ENCODE peak calls at places on chromosomes 12 and 14, in four cellular contexts. W is endothelial cell of umbilical vein, E is mucosa of gallbladder, C is amniotic stem cell. S is an unnamed sample.

GRCh38 chr12:65765436-65765813 is 58.9 kb upstream of the HMGA2 start:
- DNase-seq in C (no peak), E (no peak), W (peak), S (no peak)

GRCh38 chr14:95121911-95122696 is 35.2 kb downstream of the DICER1 start:
- DNase-seq in C (no peak), W (peak), E (no peak), S (no peak)

GRCh38 chr14:90362558-90362896 is 30.8 kb upstream of the NRDE2 start:
- DNase-seq in W (no peak), E (no peak), C (no peak), S (no peak)

GRCh38 chr12:26853303-26854027 is 20.5 kb upstream of the ITPR2 start:
- DNase-seq in C (peak), E (peak), W (peak), S (peak)

GRCh38 chr12:26125451-26126339 is 858 bp upstream of the BHLHE41 start:
- DNase-seq in C (peak), W (peak), E (peak), S (peak)

GRCh38 chr14:95522116-95522515 is 5.7 kb upstream of the SYNE3 start:
- DNase-seq in C (no peak), E (no peak), W (no peak), S (no peak)

GRCh38 chr14:46571970-46572369 is 79.6 kb downstream of the RPL10L start:
- DNase-seq in W (peak), E (no peak), C (no peak), S (no peak)

GRCh38 chr12:44858456-44858855 is 17.7 kb downstream of the NELL2 start:
- DNase-seq in W (no peak), E (no peak), C (no peak), S (no peak)

GRCh38 chr14:55913324-55914035 is 204.7 kb upstream of the PELI2 start:
- DNase-seq in W (peak), E (peak), C (peak), S (no peak)

GRCh38 chr12:127773520-127773919 is 493.4 kb upstream of the TMEM132C start:
- DNase-seq in W (no peak), C (no peak), E (no peak), S (no peak)

GRCh38 chr12:131209082-131210070 is 255.7 kb downstream of the ADGRD1 start:
- DNase-seq in E (no peak), W (no peak), C (no peak), S (no peak)

GRCh38 chr14:45185110-45185814 is 49.5 kb downstream of the FANCM start:
- DNase-seq in W (no peak), C (no peak), E (no peak), S (no peak)

GRCh38 chr12:124543591-124544310 is 23.7 kb downstream of the NCOR2 start:
- DNase-seq in E (no peak), C (no peak), W (no peak), S (no peak)

GRCh38 chr14:49598182-49598478 is 610 bp upstream of the LRR1 start:
- DNase-seq in E (no peak), C (no peak), W (no peak), S (peak)

GRCh38 chr12:51971679-51972423 is 20.4 kb downstream of the ACVR1B start:
- DNase-seq in W (peak), C (no peak), E (no peak), S (no peak)

GRCh38 chr12:74689071-74689655 is 151.5 kb downstream of the ATXN7L3B start:
- DNase-seq in W (peak), E (no peak), C (peak), S (no peak)

GRCh38 chr14:23563473-23564180 is 4.0 kb downstream of the AP1G2 start:
- DNase-seq in C (no peak), E (no peak), W (no peak), S (no peak)

GRCh38 chr12:47758834-47759690 is at the start of gene RAPGEF3:
- DNase-seq in W (peak), C (peak), E (peak), S (peak)

GRCh38 chr12:111359231-111359913 is 9.5 kb downstream of the PHETA1 start:
- DNase-seq in E (no peak), C (no peak), W (no peak), S (no peak)

GRCh38 chr14:71290960-71291466 is 383.8 kb downstream of the PCNX1 start:
- DNase-seq in E (no peak), C (no peak), W (peak), S (no peak)

GRCh38 chr14:45251912-45252311 is 1.1 kb downstream of the MIS18BP1 start:
- DNase-seq in W (peak), C (no peak), E (no peak), S (no peak)

GRCh38 chr12:12976366-12976765 is 23.7 kb downstream of the HEBP1 start:
- DNase-seq in E (no peak), W (peak), C (peak), S (no peak)

GRCh38 chr12:101018540-101018939 is 191.5 kb downstream of the SLC5A8 start:
- DNase-seq in C (peak), W (peak), E (peak), S (no peak)

GRCh38 chr14:102049258-102050025 is 37.4 kb downstream of the HSP90AA1 start:
- DNase-seq in W (no peak), C (no peak), E (no peak), S (no peak)

GRCh38 chr12:90987520-90987919 is 17.3 kb downstream of the EPYC start:
- DNase-seq in C (no peak), E (no peak), W (no peak), S (no peak)

GRCh38 chr14:46322076-46322475 is 329.5 kb downstream of the RPL10L start:
- DNase-seq in C (no peak), W (no peak), E (no peak), S (no peak)

GRCh38 chr14:101181717-101182313 is 278.3 kb upstream of the RTL1 start:
- DNase-seq in C (no peak), E (no peak), W (no peak), S (no peak)

GRCh38 chr14:96661244-96661969 is 135.8 kb upstream of the VRK1 start:
- DNase-seq in W (no peak), E (no peak), C (no peak), S (no peak)

GRCh38 chr12:4858385-4858784 is 51.3 kb upstream of the KCNA1 start:
- DNase-seq in E (no peak), C (no peak), W (peak), S (no peak)

GRCh38 chr12:56522486-56523193 is 1.0 kb downstream of the RBMS2 start:
- DNase-seq in E (no peak), W (peak), C (no peak), S (no peak)

GRCh38 chr14:56730468-56731145 is 79.7 kb downstream of the OTX2 start:
- DNase-seq in C (no peak), W (no peak), E (no peak), S (no peak)

GRCh38 chr12:597926-598568 is 65.2 kb downstream of the NINJ2 start:
- DNase-seq in C (no peak), W (peak), E (no peak), S (no peak)

GRCh38 chr14:100476012-100476822 is 111.0 kb downstream of the BEGAIN start:
- DNase-seq in E (peak), W (no peak), C (peak), S (peak)

GRCh38 chr14:74980746-74981661 is 21.7 kb upstream of the EIF2B2 start:
- DNase-seq in E (no peak), C (no peak), W (peak), S (no peak)

GRCh38 chr14:104429291-104429861 is 150.2 kb upstream of the C14orf180 start:
- DNase-seq in C (no peak), E (no peak), W (no peak), S (no peak)

S was measured in stomach.